ENCODE peak calls at places on chromosomes 12 and 14, in eight cellular contexts. O is retinal pigment epithelial cell, V is heart right ventricle, U is fibroblast of the aortic adventitia, A is AG09309, X is tibial nerve, G is cardiac muscle cell, E is A549. K is an unnamed sample.

GRCh38 chr12:125518074-125518473 is 452.8 kb downstream of the AACS start:
- DNase-seq in O (no peak), V (no peak), U (peak), A (no peak), X (no peak), G (peak), E (no peak), K (no peak)

GRCh38 chr12:92041742-92042141 is 103.9 kb downstream of the BTG1 start:
- DNase-seq in O (no peak), V (no peak), U (no peak), A (no peak), X (no peak), G (no peak), E (no peak), K (no peak)

GRCh38 chr12:117685115-117685926 is 283.5 kb downstream of the KSR2 start:
- DNase-seq in O (no peak), V (no peak), U (no peak), A (peak), X (peak), G (peak), E (peak), K (no peak)

GRCh38 chr14:105091335-105092123 is 26.3 kb upstream of the GPR132 start:
- DNase-seq in O (peak), V (peak), U (peak), A (no peak), X (no peak), G (no peak), E (peak), K (peak)

GRCh38 chr14:94016446-94016976 is 9.6 kb upstream of the OTUB2 start:
- DNase-seq in O (no peak), V (no peak), U (no peak), A (no peak), X (no peak), G (no peak), E (no peak), K (no peak)

GRCh38 chr14:94330432-94330831 is 7.3 kb upstream of the SERPINA6 start:
- DNase-seq in O (no peak), V (no peak), U (no peak), A (no peak), X (no peak), G (no peak), E (no peak), K (no peak)

GRCh38 chr12:21801522-21802288 is 27.2 kb upstream of the KCNJ8 start:
- DNase-seq in O (no peak), V (no peak), U (no peak), A (no peak), X (no peak), G (no peak), E (no peak), K (no peak)

GRCh38 chr12:131386781-131387180 is 324.1 kb upstream of the SFSWAP start:
- DNase-seq in O (no peak), V (no peak), U (no peak), A (no peak), X (no peak), G (no peak), E (no peak), K (no peak)

GRCh38 chr12:131808744-131809371 is 19.3 kb upstream of the MMP17 start:
- DNase-seq in O (no peak), V (peak), U (no peak), A (no peak), X (no peak), G (no peak), E (no peak), K (no peak)

GRCh38 chr14:70555890-70556289 is 21.1 kb upstream of the ADAM20 start:
- DNase-seq in O (no peak), V (peak), U (peak), A (no peak), X (no peak), G (peak), E (no peak), K (no peak)

GRCh38 chr12:70667253-70667652 is 30.0 kb upstream of the PTPRB start:
- DNase-seq in O (no peak), V (no peak), U (no peak), A (no peak), X (no peak), G (no peak), E (no peak), K (no peak)

GRCh38 chr12:94184995-94185711 is 36.8 kb downstream of the PLXNC1 start:
- DNase-seq in O (no peak), V (no peak), U (no peak), A (no peak), X (no peak), G (no peak), E (no peak), K (no peak)

GRCh38 chr14:75334191-75335051 is 55.8 kb downstream of the FOS start:
- DNase-seq in O (no peak), V (peak), U (peak), A (no peak), X (no peak), G (no peak), E (no peak), K (no peak)

GRCh38 chr12:78759387-78759786 is 105.2 kb upstream of the SYT1 start:
- DNase-seq in O (peak), V (no peak), U (peak), A (peak), X (no peak), G (no peak), E (no peak), K (no peak)

GRCh38 chr12:47236109-47236714 is 156.5 kb upstream of the AMIGO2 start:
- DNase-seq in O (no peak), V (no peak), U (peak), A (no peak), X (no peak), G (no peak), E (no peak), K (no peak)

GRCh38 chr14:35512765-35513164 is 21.2 kb upstream of the INSM2 start:
- DNase-seq in O (no peak), V (no peak), U (no peak), A (no peak), X (no peak), G (no peak), E (no peak), K (no peak)

GRCh38 chr12:65590318-65590717 is 234.0 kb upstream of the HMGA2 start:
- DNase-seq in O (no peak), V (no peak), U (no peak), A (no peak), X (no peak), G (no peak), E (no peak), K (no peak)

GRCh38 chr12:38610808-38611350 is 294.3 kb downstream of the ALG10B start:
- DNase-seq in O (no peak), V (no peak), U (no peak), A (no peak), X (no peak), G (no peak), E (no peak), K (no peak)

GRCh38 chr12:51848843-51849735 is 571 bp upstream of the FIGNL2 start:
- DNase-seq in O (no peak), V (peak), U (no peak), A (no peak), X (no peak), G (peak), E (no peak), K (no peak)
- H3K4me3 ChIP-seq in O (no peak), V (peak), U (no peak), A (no peak), X (peak), G (peak), E (peak), K (peak)

GRCh38 chr12:123269395-123269892 is 2.2 kb downstream of the CDK2AP1 start:
- DNase-seq in O (peak), V (peak), U (peak), A (peak), X (peak), G (peak), E (no peak), K (peak)

GRCh38 chr12:123270380-123271181 is 1.1 kb downstream of the CDK2AP1 start:
- DNase-seq in O (no peak), V (peak), U (peak), A (peak), X (no peak), G (no peak), E (no peak), K (no peak)

GRCh38 chr12:123269980-123270379 is 1.7 kb downstream of the CDK2AP1 start:
- DNase-seq in O (no peak), V (no peak), U (no peak), A (no peak), X (no peak), G (peak), E (no peak), K (no peak)

GRCh38 chr12:123273166-123273565 is 1.5 kb upstream of the CDK2AP1 start:
- DNase-seq in O (no peak), V (no peak), U (no peak), A (no peak), X (no peak), G (no peak), E (no peak), K (no peak)

GRCh38 chr12:123271182-123271491 is 519 bp downstream of the CDK2AP1 start:
- DNase-seq in O (no peak), V (peak), U (peak), A (no peak), X (no peak), G (peak), E (peak), K (no peak)
- TF ChIP-seq CTCF in O (peak), V (peak), U (peak), A (peak), X (peak), G (peak), E (peak), K (no peak)

GRCh38 chr14:99232406-99233214 is 39.4 kb downstream of the BCL11B start:
- DNase-seq in O (no peak), V (no peak), U (no peak), A (no peak), X (no peak), G (no peak), E (no peak), K (no peak)
- H3K4me3 ChIP-seq in O (no peak), V (no peak), U (no peak), A (no peak), X (no peak), G (no peak), E (no peak), K (no peak)

GRCh38 chr14:61380984-61381383 is 59.6 kb downstream of the PRKCH start:
- DNase-seq in O (no peak), V (no peak), U (no peak), A (no peak), X (no peak), G (no peak), E (no peak), K (no peak)
- TF ChIP-seq CTCF in O (no peak), V (no peak), U (no peak), A (no peak), X (no peak), G (no peak), E (no peak), K (no peak)

GRCh38 chr12:108516511-108517275 is 1.6 kb downstream of the FICD start:
- DNase-seq in O (no peak), V (no peak), U (no peak), A (no peak), X (no peak), G (no peak), E (no peak), K (no peak)
- H3K4me3 ChIP-seq in O (no peak), V (no peak), U (peak), A (no peak), X (no peak), G (no peak), E (no peak), K (peak)

GRCh38 chr14:100644784-100645183 is 57.6 kb upstream of the BEGAIN start:
- DNase-seq in O (no peak), V (no peak), U (no peak), A (no peak), X (no peak), G (no peak), E (no peak), K (no peak)

GRCh38 chr14:100645986-100646314 is 58.7 kb upstream of the BEGAIN start:
- DNase-seq in O (no peak), V (no peak), U (no peak), A (no peak), X (no peak), G (no peak), E (no peak), K (no peak)

GRCh38 chr14:100641274-100641860 is 54.1 kb upstream of the BEGAIN start:
- DNase-seq in O (no peak), V (no peak), U (no peak), A (no peak), X (no peak), G (no peak), E (no peak), K (no peak)

GRCh38 chr14:100645200-100645985 is 58.2 kb upstream of the BEGAIN start:
- DNase-seq in O (peak), V (peak), U (peak), A (no peak), X (peak), G (peak), E (peak), K (no peak)

DNA sequence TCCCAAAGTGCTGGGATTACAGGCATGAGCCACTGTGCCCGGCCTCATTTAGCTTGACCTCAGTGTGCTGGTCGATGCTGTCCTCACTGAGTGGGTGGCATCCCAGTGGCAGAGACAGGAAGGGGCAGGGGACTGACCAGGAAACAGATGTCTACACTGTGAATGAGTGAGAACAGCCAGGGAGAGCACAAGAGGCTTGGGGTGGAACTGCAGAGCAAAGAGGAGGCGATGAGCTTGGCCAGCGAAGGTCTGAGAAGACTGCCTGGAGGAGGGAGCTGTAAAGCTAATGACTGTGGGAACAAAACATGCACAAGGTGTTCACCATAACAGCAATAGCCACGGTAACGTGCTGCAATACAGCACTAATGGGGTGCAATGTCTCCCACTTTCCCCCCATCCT is 57.2 kb upstream of the BEGAIN start:
- DNase-seq in O (no peak), V (no peak), U (no peak), A (no peak), X (no peak), G (no peak), E (no peak), K (no peak)
- TF ChIP-seq CTCF in O (no peak), V (no peak), U (no peak), A (no peak), X (no peak), G (no peak), E (no peak), K (no peak)

GRCh38 chr12:95836185-95836609 is 22.6 kb upstream of the SNRPF start:
- DNase-seq in O (no peak), V (no peak), U (peak), A (no peak), X (no peak), G (no peak), E (peak), K (no peak)
- H3K4me3 ChIP-seq in O (no peak), V (no peak), U (no peak), A (no peak), X (no peak), G (no peak), E (peak), K (no peak)

DNA sequence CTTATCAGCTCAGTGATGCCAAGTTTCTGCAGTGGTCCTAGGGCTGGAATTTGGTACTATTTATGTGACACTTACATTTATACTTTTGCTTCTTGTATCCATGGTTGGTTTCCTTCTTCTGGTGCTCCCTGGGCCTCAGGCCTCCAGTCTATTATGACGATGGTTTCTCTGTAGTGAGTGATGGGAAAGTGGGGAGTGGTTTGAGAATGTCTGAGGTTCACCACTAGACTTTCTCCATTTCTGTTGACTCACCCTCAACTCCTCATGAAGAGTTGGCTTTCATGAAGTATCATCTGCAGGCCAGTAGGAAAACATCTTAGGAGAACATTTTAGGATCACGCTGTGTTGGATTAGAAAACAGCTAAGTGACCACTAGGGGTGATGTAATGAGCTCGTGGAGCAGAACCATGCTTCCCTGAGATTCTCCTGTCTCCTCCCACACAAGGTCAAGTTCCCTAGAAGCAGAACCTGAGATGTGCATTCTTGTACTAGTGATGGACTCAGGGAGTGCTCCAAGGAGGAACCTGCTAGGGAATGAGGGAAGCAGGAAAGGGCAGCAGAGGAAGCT is 32.1 kb downstream of the RPH3A start:
- DNase-seq in O (no peak), V (no peak), U (no peak), A (no peak), X (no peak), G (no peak), E (peak), K (no peak)
- TF ChIP-seq CTCF in O (peak), V (no peak), U (no peak), A (no peak), X (no peak), G (no peak), E (no peak), K (no peak)

GRCh38 chr12:121128908-121129704 is 3.6 kb upstream of the P2RX7 start:
- DNase-seq in O (no peak), V (peak), U (peak), A (no peak), X (peak), G (no peak), E (peak), K (peak)
- H3K4me3 ChIP-seq in O (no peak), V (no peak), U (peak), A (no peak), X (no peak), G (no peak), E (no peak), K (peak)

DNA sequence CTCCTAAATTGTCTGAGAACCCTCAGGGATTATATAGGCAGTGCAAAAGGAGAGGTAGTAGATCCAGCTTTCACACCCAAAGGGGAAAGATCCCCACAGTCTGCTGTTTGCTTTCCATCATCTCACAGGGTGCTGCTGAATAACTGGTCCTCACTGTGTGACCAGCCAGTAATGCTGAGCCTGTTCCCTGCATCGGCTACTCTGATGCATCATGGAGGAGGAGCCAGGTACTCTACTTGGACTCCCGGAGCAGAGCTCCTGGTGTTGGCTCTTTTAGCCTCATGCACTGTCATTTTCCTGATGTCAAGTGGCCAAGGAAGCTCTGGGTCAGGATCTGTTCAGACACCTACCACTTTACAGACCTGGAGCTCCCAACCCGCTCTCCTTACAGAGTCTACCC is 127.4 kb upstream of the ATF1 start:
- DNase-seq in O (no peak), V (no peak), U (no peak), A (no peak), X (no peak), G (no peak), E (no peak), K (no peak)
- TF ChIP-seq CTCF in O (no peak), V (no peak), U (no peak), A (no peak), X (no peak), G (no peak), E (no peak), K (no peak)

K was measured in coronary artery.